ENCODE peak calls at places on chromosomes 1 and 21, in four cellular contexts. I is H1, X is prostate gland, U is sigmoid colon. J is an unnamed sample.

GRCh38 chr1:36128905-36129206 is 3.8 kb upstream of the COL8A2 start:
- DNase-seq in U (no peak), I (no peak), X (no peak), J (no peak)

GRCh38 chr1:204971700-204972336 is 71.2 kb upstream of the CNTN2 start:
- DNase-seq in U (no peak), X (no peak), I (no peak), J (peak)

GRCh38 chr1:244699741-244700140 is 46.8 kb downstream of the DESI2 start:
- DNase-seq in X (no peak), I (no peak), U (no peak), J (no peak)

GRCh38 chr1:97999320-97999719 is 78.5 kb upstream of the DPYD start:
- DNase-seq in U (no peak), I (no peak), X (no peak), J (no peak)

GRCh38 chr1:53343831-53344668 is 16.2 kb upstream of the LRP8 start:
- DNase-seq in X (no peak), I (no peak), U (no peak), J (no peak)

GRCh38 chr1:67948155-67949075 is 102.0 kb downstream of the DIRAS3 start:
- DNase-seq in X (no peak), I (no peak), U (no peak), J (no peak)

GRCh38 chr21:28410264-28410663 is 582.4 kb downstream of the LTN1 start:
- DNase-seq in X (no peak), I (no peak), U (no peak), J (peak)

GRCh38 chr1:86061660-86062059 is 94.9 kb downstream of the COL24A1 start:
- DNase-seq in X (no peak), I (no peak), U (no peak), J (no peak)

GRCh38 chr1:226702318-226702956 is 36.6 kb downstream of the ITPKB start:
- DNase-seq in I (no peak), X (peak), U (peak), J (no peak)

GRCh38 chr1:151711044-151711800 is 5.4 kb downstream of the CELF3 start:
- DNase-seq in U (no peak), I (no peak), X (no peak), J (no peak)

DNA sequence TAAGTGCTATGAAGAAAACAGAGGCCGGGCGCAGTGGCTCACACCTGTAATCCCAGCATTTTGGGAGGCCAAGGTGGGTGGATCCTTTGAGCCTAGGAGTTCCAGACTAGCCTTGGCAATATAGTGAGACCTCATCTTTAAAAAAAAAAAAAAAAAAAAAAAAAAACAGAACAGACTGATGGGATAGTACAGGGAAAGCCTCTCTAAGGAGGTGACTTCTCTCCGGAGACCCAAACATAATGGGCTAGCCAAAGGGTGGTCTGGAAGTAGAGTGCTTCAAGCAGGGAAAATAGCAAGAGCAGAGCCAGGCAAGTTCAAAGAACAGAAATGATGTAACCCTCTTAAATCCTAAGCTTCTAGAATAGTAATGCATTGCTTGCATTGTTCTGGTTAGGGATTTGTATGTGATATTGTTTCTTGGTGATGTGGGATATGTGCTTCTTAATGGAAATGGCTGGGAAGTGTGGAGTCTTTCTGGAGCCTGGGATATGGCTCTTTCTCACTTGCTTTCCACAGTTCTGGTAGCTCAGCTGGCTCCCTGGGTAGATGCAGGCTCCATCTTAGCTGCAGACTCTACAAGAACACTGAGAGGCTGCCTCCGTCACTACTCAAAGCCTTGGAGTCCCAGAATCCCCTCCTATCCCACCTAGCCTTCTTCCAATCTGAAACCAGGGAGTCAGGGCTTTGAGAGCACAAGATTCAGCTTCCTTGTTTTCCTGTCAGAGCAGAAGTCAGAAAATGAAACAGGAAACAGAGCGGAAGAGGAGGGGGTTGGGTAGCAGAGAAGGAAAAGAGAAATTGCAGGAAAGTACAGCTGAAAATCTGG is 1.9 kb upstream of the PIGV start:
- DNase-seq in X (no peak), U (no peak), I (no peak), J (peak)
- TF ChIP-seq POLR2AphosphoS5 in X (peak), U (no peak), I (no peak), J (no peak)

GRCh38 chr1:236090741-236091147 is 25.9 kb upstream of the NID1 start:
- DNase-seq in U (peak), I (no peak), X (no peak), J (no peak)
- H3K4me3 ChIP-seq in U (no peak), I (no peak), X (no peak), J (no peak)

GRCh38 chr1:9296850-9297249 is 4.2 kb downstream of the SPSB1 start:
- DNase-seq in X (no peak), U (peak), I (no peak), J (no peak)
- TF ChIP-seq POLR2AphosphoS5 in X (no peak), U (peak), I (no peak), J (no peak)

DNA sequence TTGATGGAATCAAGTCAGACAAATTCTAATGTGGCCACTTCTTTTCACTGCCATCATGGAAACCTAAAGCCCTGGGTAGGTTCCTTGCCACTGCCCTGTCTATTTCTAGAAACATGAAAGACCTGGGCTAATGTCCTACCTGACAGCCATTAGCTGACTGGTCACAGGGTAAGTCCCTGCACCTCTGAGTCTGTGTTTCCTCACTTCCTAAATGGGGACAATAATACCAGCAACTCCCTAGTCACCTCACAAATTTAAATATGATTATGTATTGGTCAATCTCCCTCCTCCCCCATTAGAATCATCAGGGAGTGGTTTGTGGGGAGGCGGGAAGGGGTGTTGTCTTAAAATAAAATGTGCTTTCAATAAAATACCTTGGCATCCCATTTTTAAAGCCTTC is 2.2 kb downstream of the CREG1 start:
- DNase-seq in U (no peak), X (no peak), I (no peak), J (peak)
- H3K4me3 ChIP-seq in U (no peak), X (no peak), I (no peak), J (peak)